ENCODE peak calls at places on chromosomes 16 and 17, in seven cellular contexts. L is endothelial cell; N is SHP77; R is progenitor cell of endocrine pancreas; F is Calu3; Q is amygdala; T is activated CD4-positive, alpha-beta T cell treated with anti-CD3 and anti-CD28 coated beads for 48 hours. D is an unnamed sample.

GRCh38 chr16:59198487-59198886 is 464.4 kb upstream of the GOT2 start:
- DNase-seq in F (no peak), N (no peak), T (no peak), Q (no peak), R (no peak), L (no peak), D (no peak)

GRCh38 chr17:63960006-63960405 is 12.7 kb downstream of the SCN4A start:
- DNase-seq in T (no peak), L (no peak), R (no peak), N (no peak), F (no peak), Q (no peak), D (no peak)

GRCh38 chr17:4160294-4160859 is 17.4 kb downstream of the CYB5D2 start:
- DNase-seq in R (no peak), Q (no peak), N (no peak), T (no peak), F (no peak), L (no peak), D (no peak)

GRCh38 chr17:73293480-73293911 is 18.3 kb downstream of the CDC42EP4 start:
- DNase-seq in L (no peak), R (no peak), F (peak), N (no peak), Q (no peak), T (no peak), D (no peak)

GRCh38 chr16:56425439-56425832 is at the start of gene AMFR:
- DNase-seq in F (peak), L (peak), N (peak), R (peak), Q (peak), T (peak), D (peak)

GRCh38 chr17:20120835-20121234 is 111.7 kb downstream of the SPECC1 start:
- DNase-seq in N (no peak), F (no peak), T (no peak), L (no peak), Q (peak), R (no peak), D (no peak)

GRCh38 chr17:66304304-66305174 is 2.1 kb downstream of the PRKCA start:
- DNase-seq in L (no peak), F (peak), R (no peak), N (no peak), Q (no peak), T (peak), D (no peak)

GRCh38 chr17:31528291-31528874 is 136.9 kb downstream of the RAB11FIP4 start:
- DNase-seq in Q (no peak), R (no peak), T (no peak), N (no peak), L (no peak), F (no peak), D (no peak)

GRCh38 chr16:79430129-79430789 is 170.3 kb downstream of the MAF start:
- DNase-seq in Q (no peak), R (no peak), F (no peak), L (no peak), T (no peak), N (no peak), D (no peak)

GRCh38 chr16:6209355-6209930 is 1111.8 kb upstream of the EEF2KMT start:
- DNase-seq in T (no peak), L (no peak), N (no peak), F (no peak), R (no peak), Q (no peak), D (no peak)

GRCh38 chr16:49855822-49856740 is at the start of gene ZNF423:
- DNase-seq in T (no peak), L (peak), R (peak), F (no peak), N (no peak), Q (no peak), D (no peak)

GRCh38 chr16:66364117-66364958 is 2.2 kb upstream of the CDH5 start:
- DNase-seq in R (no peak), L (peak), N (no peak), Q (no peak), T (no peak), F (no peak), D (no peak)

GRCh38 chr16:66899310-66899944 is 19.1 kb downstream of the PDP2 start:
- DNase-seq in N (no peak), R (no peak), L (no peak), Q (no peak), F (no peak), T (no peak), D (no peak)

GRCh38 chr17:67443931-67444597 is 67.0 kb downstream of the PITPNC1 start:
- DNase-seq in N (no peak), L (no peak), T (no peak), Q (no peak), F (no peak), R (no peak), D (no peak)

D was measured in HuH-7.